ENCODE peak calls at places on chromosomes 4 and X, in nine cellular contexts. D is right lobe of liver, P is psoas muscle, F is ascending aorta, Y is IMR-90, S is heart right ventricle, O is sigmoid colon, I is body of pancreas, W is AG04450. Q is an unnamed sample. For H3K27me3, the result is how much of the 10 kb centered on the place peaks cover.

GRCh38 chr4:152956650-152957436 is 20.7 kb downstream of the FHDC1 start:
- DNase-seq in D (no peak), P (no peak), F (no peak), Y (peak), S (no peak), O (no peak), I (no peak), W (peak), Q (no peak)

GRCh38 chrX:107775734-107776511 is at the start of gene TSC22D3:
- DNase-seq in D (peak), P (peak), F (peak), Y (peak), S (peak), O (peak), I (peak), W (no peak), Q (peak)

GRCh38 chr4:87884976-87885574 is 52.3 kb downstream of the MEPE start:
- DNase-seq in D (no peak), P (no peak), F (no peak), Y (no peak), S (no peak), O (no peak), I (no peak), W (no peak), Q (no peak)

GRCh38 chr4:57137261-57137660 is 27.1 kb upstream of the IGFBP7 start:
- DNase-seq in D (no peak), P (no peak), F (no peak), Y (no peak), S (no peak), O (no peak), I (no peak), W (no peak), Q (no peak)

GRCh38 chrX:86806786-86807185 is 658.5 kb downstream of the DACH2 start:
- DNase-seq in D (no peak), P (no peak), F (no peak), Y (peak), S (no peak), O (no peak), I (no peak), W (no peak), Q (no peak)

GRCh38 chr4:110640608-110641007 is 17.7 kb upstream of the PITX2 start:
- DNase-seq in D (no peak), P (no peak), F (no peak), Y (no peak), S (no peak), O (no peak), I (no peak), W (no peak), Q (no peak)

GRCh38 chr4:138953962-138954371 is 61.6 kb upstream of the NOCT start:
- DNase-seq in D (no peak), P (no peak), F (no peak), Y (peak), S (peak), O (no peak), I (no peak), W (peak), Q (no peak)

GRCh38 chrX:139851730-139852129 is 81.1 kb downstream of the ATP11C start:
- DNase-seq in D (no peak), P (no peak), F (no peak), Y (peak), S (no peak), O (no peak), I (no peak), W (peak), Q (no peak)

GRCh38 chrX:27910412-27910811 is 70.8 kb downstream of the DCAF8L1 start:
- DNase-seq in D (no peak), P (no peak), F (no peak), Y (no peak), S (no peak), O (no peak), I (no peak), W (no peak), Q (no peak)

GRCh38 chr4:10128761-10129160 is 12.2 kb upstream of the WDR1 start:
- DNase-seq in D (no peak), P (no peak), F (no peak), Y (no peak), S (no peak), O (no peak), I (no peak), W (no peak), Q (no peak)

GRCh38 chr4:75745192-75745591 is 20.8 kb downstream of the USO1 start:
- DNase-seq in D (no peak), P (no peak), F (no peak), Y (peak), S (no peak), O (no peak), I (no peak), W (peak), Q (no peak)

GRCh38 chrX:47483310-47484268 is 567 bp upstream of the ZNF41 start:
- DNase-seq in D (peak), P (peak), F (no peak), Y (peak), S (peak), O (peak), I (peak), W (no peak), Q (no peak)

DNA sequence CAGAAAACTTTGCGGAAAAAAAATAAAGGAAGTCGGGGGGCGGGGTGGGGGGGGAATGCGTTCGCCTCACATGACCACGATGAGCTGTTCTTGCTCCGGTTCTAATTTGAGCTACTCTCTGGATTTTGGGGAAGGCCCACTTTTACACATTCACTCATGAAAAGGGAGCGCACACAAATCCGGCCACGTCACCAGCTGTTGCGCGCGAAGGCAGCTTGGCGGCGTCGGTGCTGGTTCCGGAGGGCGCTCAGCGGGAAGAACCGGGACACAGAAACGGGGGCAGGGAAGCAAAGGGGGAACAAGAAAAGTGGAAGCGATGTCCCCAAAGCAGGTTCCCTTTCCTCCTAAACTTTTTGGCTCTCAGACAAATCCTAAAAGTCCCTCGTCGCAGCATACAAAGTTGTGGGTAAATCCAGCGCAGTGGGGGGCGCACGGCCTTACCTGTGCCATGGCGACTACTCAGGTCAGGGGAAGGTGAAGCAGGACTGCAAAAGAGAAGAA is 590 bp downstream of the ANXA5 start:
- DNase-seq in D (peak), P (peak), F (peak), Y (peak), S (peak), O (peak), I (peak), W (peak), Q (peak)
- TF ChIP-seq CTCF in D (peak), P (peak), F (peak), Y (peak), S (peak), O (peak), I (peak), W (peak), Q (no peak)

GRCh38 chr4:1041936-1042330 is 30.5 kb downstream of the FGFRL1 start:
- DNase-seq in D (no peak), P (no peak), F (no peak), Y (no peak), S (no peak), O (no peak), I (no peak), W (no peak), Q (no peak)
- H3K27me3 ChIP-seq in D (under half), P (under half), F (under half), Y (under half), S (under half), O (half or more), I (under half), W (under half), Q (under half)

GRCh38 chr4:165929662-165930061 is 56.6 kb downstream of the TLL1 start:
- DNase-seq in D (no peak), P (no peak), F (no peak), Y (no peak), S (no peak), O (no peak), I (no peak), W (no peak), Q (no peak)
- TF ChIP-seq CTCF in D (no peak), P (no peak), F (no peak), Y (no peak), S (no peak), O (no peak), I (no peak), W (no peak), Q (no peak)

DNA sequence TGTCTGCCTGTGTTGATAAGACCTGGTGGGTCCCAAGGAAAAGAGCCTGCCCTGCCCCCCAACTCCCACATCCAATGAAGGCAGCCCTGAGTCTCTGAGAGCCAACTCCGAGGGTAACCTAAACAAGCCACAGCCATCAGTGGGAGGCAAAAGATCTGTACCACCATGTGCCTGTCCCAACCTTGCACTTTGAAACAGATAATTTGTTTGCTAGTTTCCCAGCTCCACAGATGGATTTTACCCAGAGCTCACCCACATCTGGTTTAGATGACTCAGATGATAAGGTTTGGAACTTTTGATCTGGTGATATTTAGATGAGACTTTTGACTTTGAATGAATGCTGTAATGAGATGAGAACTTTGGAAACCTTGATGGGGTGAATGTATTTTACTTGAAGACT is 246.0 kb upstream of the PSAPL1 start:
- DNase-seq in D (no peak), P (no peak), F (no peak), Y (no peak), S (no peak), O (no peak), I (no peak), W (no peak), Q (no peak)
- H3K27me3 ChIP-seq in D (under half), P (under half), F (under half), Y (under half), S (under half), O (under half), I (under half), W (half or more), Q (under half)

DNA sequence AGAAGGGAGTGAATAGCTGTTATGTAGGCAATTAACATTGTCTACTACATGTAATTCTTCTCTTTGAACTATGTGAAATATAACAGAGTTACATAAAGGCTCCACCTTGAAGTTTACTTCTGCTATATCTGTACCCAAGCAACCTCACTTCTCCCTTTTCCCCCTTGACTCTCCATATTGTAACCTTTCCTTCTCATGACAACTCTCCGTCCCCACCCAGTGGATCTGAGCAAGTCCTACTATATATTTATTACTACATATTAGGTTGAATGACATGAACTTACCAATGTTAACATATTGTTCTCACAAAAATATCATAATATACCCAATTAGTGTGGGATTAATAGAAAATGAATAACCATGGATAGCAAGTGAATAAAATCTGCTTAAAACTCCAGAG is 93.2 kb upstream of the ATP8A1 start:
- DNase-seq in D (no peak), P (no peak), F (no peak), Y (no peak), S (peak), O (no peak), I (peak), W (no peak), Q (no peak)
- TF ChIP-seq CTCF in D (peak), P (peak), F (peak), Y (no peak), S (peak), O (no peak), I (peak), W (no peak), Q (no peak)

GRCh38 chrX:48833531-48834138 is 1.8 kb downstream of the PCSK1N start:
- DNase-seq in D (no peak), P (no peak), F (no peak), Y (no peak), S (no peak), O (no peak), I (no peak), W (no peak), Q (no peak)

GRCh38 chrX:48831909-48832291 is 3.5 kb downstream of the PCSK1N start:
- DNase-seq in D (no peak), P (no peak), F (no peak), Y (no peak), S (no peak), O (no peak), I (no peak), W (no peak), Q (no peak)

GRCh38 chrX:48831136-48831908 is 4.1 kb downstream of the PCSK1N start:
- DNase-seq in D (no peak), P (no peak), F (no peak), Y (no peak), S (no peak), O (no peak), I (no peak), W (no peak), Q (no peak)

GRCh38 chrX:48835524-48836329 is at the start of gene PCSK1N:
- DNase-seq in D (no peak), P (no peak), F (no peak), Y (no peak), S (no peak), O (no peak), I (peak), W (no peak), Q (no peak)

GRCh38 chrX:48834383-48834709 is 1.1 kb downstream of the PCSK1N start:
- DNase-seq in D (no peak), P (no peak), F (peak), Y (no peak), S (no peak), O (no peak), I (no peak), W (no peak), Q (no peak)
- H3K27me3 ChIP-seq in D (under half), P (under half), F (under half), Y (under half), S (under half), O (under half), I (under half), W (under half), Q (under half)

DNA sequence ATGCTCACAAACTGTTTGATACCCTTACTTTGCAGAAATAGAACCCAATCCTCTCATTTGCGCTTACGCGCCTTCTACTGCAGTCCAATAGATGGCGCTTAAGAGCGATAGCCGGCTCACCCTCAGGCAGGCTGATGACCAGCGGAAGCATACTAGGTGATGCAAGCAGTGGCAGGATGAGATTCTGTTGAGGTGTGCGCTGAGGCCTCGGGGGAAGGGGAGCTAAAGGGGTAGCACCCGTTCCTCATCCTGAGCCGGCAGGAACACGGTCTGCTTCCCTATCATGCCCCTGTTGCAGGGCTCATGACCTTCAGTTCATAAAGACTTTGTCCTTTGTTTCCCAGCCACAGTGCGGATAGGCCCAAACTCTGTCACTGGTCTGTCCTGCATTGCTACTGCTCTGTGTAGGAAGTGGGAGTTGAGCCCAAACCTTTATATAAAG is 628.9 kb downstream of the TLL1 start:
- DNase-seq in D (no peak), P (no peak), F (no peak), Y (no peak), S (no peak), O (no peak), I (peak), W (no peak), Q (no peak)
- TF ChIP-seq CTCF in D (peak), P (no peak), F (peak), Y (no peak), S (peak), O (no peak), I (peak), W (no peak), Q (no peak)

GRCh38 chrX:134737721-134738369 is 79.6 kb upstream of the PLAC1 start:
- DNase-seq in D (no peak), P (no peak), F (no peak), Y (no peak), S (no peak), O (no peak), I (no peak), W (no peak), Q (no peak)
- H3K27me3 ChIP-seq in D (under half), P (under half), F (under half), Y (under half), S (under half), O (under half), I (under half), W (under half), Q (under half)

GRCh38 chrX:30060718-30061117 is 154.6 kb upstream of the MAGEB2 start:
- DNase-seq in D (no peak), P (no peak), F (no peak), Y (peak), S (no peak), O (no peak), I (no peak), W (no peak), Q (no peak)
- TF ChIP-seq CTCF in D (peak), P (no peak), F (no peak), Y (peak), S (peak), O (peak), I (no peak), W (peak), Q (no peak)

GRCh38 chrX:13386092-13386491 is 66.2 kb upstream of the ATXN3L start:
- DNase-seq in D (no peak), P (no peak), F (no peak), Y (no peak), S (no peak), O (no peak), I (no peak), W (no peak), Q (no peak)

GRCh38 chrX:13387656-13388421 is 68.0 kb upstream of the ATXN3L start:
- DNase-seq in D (no peak), P (no peak), F (no peak), Y (peak), S (no peak), O (no peak), I (no peak), W (no peak), Q (no peak)

GRCh38 chrX:13389501-13389900 is 69.6 kb upstream of the ATXN3L start:
- DNase-seq in D (no peak), P (no peak), F (no peak), Y (no peak), S (no peak), O (no peak), I (no peak), W (no peak), Q (no peak)

GRCh38 chrX:13383907-13384306 is 64.1 kb upstream of the ATXN3L start:
- DNase-seq in D (no peak), P (no peak), F (no peak), Y (no peak), S (no peak), O (no peak), I (no peak), W (no peak), Q (no peak)

DNA sequence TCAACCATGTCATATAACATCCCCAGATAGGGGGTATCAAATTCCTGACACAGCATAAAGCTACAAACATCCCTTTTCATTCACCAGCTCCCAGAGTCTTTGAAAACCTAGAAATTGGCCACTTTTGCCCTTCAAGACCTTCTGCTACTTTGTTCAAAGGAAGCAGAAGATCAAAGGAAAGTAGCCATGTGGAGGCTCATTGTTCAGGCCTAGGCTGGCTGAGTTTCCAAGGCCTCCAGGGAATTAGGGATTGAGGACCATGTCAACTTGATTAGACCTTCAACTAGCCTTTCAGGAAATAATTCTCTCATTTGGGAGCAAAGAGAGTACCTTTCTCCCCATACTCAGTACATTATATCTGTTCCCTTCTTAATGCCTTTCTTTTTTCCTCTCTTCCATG is 66.8 kb upstream of the ATXN3L start:
- DNase-seq in D (no peak), P (no peak), F (no peak), Y (no peak), S (no peak), O (no peak), I (no peak), W (no peak), Q (no peak)
- H3K27me3 ChIP-seq in D (under half), P (under half), F (under half), Y (under half), S (under half), O (under half), I (under half), W (under half), Q (under half)

Q was measured in lung.